ENCODE peak calls at places on chromosomes 16 and 17, in six cellular contexts. L is naive thymus-derived CD4-positive, alpha-beta T cell; J is EH; E is NCI-H1930; T is fibroblast of the aortic adventitia; S is stimulated activated CD4-positive, alpha-beta T cell treated with anti-CD3 and anti-CD28 coated beads, Interleukin-15, amount 100 ng/mL, for 24 hours. I is an unnamed sample.

GRCh38 chr16:59950431-59950830 is 1216.3 kb upstream of the GOT2 start:
- DNase-seq in L (no peak), J (no peak), E (no peak), T (no peak), S (no peak), I (no peak)

GRCh38 chr16:24539850-24540484 is 601 bp downstream of the RBBP6 start:
- DNase-seq in L (no peak), J (peak; percentile 53), E (no peak), T (no peak), S (peak; percentile 66), I (peak; percentile 52)

GRCh38 chr17:54269886-54270285 is 447.2 kb downstream of the KIF2B start:
- DNase-seq in L (no peak), J (no peak), E (no peak), T (no peak), S (no peak), I (no peak)

GRCh38 chr17:17204635-17205231 is 1.4 kb downstream of the PLD6 start:
- DNase-seq in L (no peak), J (no peak), E (no peak), T (no peak), S (no peak), I (no peak)

GRCh38 chr17:5583426-5584382 is 605 bp downstream of the NLRP1 start:
- DNase-seq in L (no peak), J (peak; percentile 27), E (no peak), T (peak; percentile 73), S (peak; percentile 26), I (no peak)

GRCh38 chr17:34586346-34586846 is 7.0 kb downstream of the TMEM132E start:
- DNase-seq in L (no peak), J (no peak), E (no peak), T (no peak), S (no peak), I (no peak)

GRCh38 chr16:67803894-67804293 is 2.5 kb downstream of the RANBP10 start:
- DNase-seq in L (no peak), J (no peak), E (no peak), T (no peak), S (no peak), I (no peak)

GRCh38 chr17:29510953-29511352 is 55.9 kb downstream of the ABHD15 start:
- DNase-seq in L (no peak), J (no peak), E (no peak), T (no peak), S (no peak), I (no peak)

GRCh38 chr16:66934138-66934838 is at the start of gene CIAO2B:
- DNase-seq in L (peak; percentile 89), J (peak; percentile 83), E (peak; percentile 75), T (peak; percentile 77), S (peak; percentile 93), I (peak; percentile 91)

GRCh38 chr17:67520282-67520906 is 143.3 kb downstream of the PITPNC1 start:
- DNase-seq in L (no peak), J (peak; percentile 19), E (no peak), T (peak; percentile 75), S (no peak), I (no peak)

I was measured in BE2C.